ENCODE peak calls at places on chromosomes 7 and 10, in six cellular contexts. C is H4; G is OCI-LY7; T is NCI-H1092 treated with DMSO at 0.1 percent for 48 hours; W is cortex of kidney; A is activated T-cell treated with anti-CD3 and anti-CD28 coated beads, Interleukin-2, amount 50 U/mL, for 4 hours. K is an unnamed sample.

GRCh38 chr7:73671317-73671651 is 3.7 kb downstream of the VPS37D start:
- DNase-seq in A (no peak), G (no peak), W (no peak), C (no peak), T (no peak), K (no peak)

GRCh38 chr7:78638364-78638763 is 815.1 kb downstream of the MAGI2 start:
- DNase-seq in G (no peak), T (no peak), W (no peak), C (no peak), A (no peak), K (no peak)

GRCh38 chr7:2734084-2734601 is 46.1 kb downstream of the AMZ1 start:
- DNase-seq in A (no peak), W (no peak), C (no peak), T (no peak), G (no peak), K (no peak)

GRCh38 chr10:58660577-58661255 is 148.0 kb downstream of the BICC1 start:
- DNase-seq in T (no peak), W (no peak), A (no peak), C (peak), G (no peak), K (no peak)

GRCh38 chr10:44650576-44651394 is 260.4 kb upstream of the TMEM72 start:
- DNase-seq in C (no peak), A (no peak), T (no peak), G (no peak), W (no peak), K (no peak)

GRCh38 chr10:56593120-56593519 is 232.1 kb upstream of the ZWINT start:
- DNase-seq in G (no peak), T (no peak), W (no peak), A (no peak), C (no peak), K (no peak)

GRCh38 chr10:5665380-5666323 is 743 bp downstream of the ASB13 start:
- DNase-seq in A (no peak), W (no peak), C (no peak), T (no peak), G (peak), K (no peak)

GRCh38 chr10:89389254-89389653 is 3.2 kb upstream of the IFIT1 start:
- DNase-seq in T (peak), C (peak), A (no peak), W (no peak), G (peak), K (no peak)

GRCh38 chr7:158002486-158003080 is 585.0 kb downstream of the PTPRN2 start:
- DNase-seq in G (no peak), T (no peak), A (no peak), W (no peak), C (no peak), K (no peak)

GRCh38 chr7:19665399-19666008 is 43.3 kb downstream of the POLR1F start:
- DNase-seq in C (peak), T (peak), W (no peak), A (no peak), G (peak), K (no peak)

GRCh38 chr7:136966825-136967224 is 98.4 kb downstream of the CHRM2 start:
- DNase-seq in C (no peak), T (no peak), W (no peak), G (no peak), A (no peak), K (no peak)

GRCh38 chr10:120543291-120543690 is 86.3 kb downstream of the PLPP4 start:
- DNase-seq in G (no peak), W (no peak), A (no peak), C (no peak), T (no peak), K (no peak)

GRCh38 chr10:119652361-119652760 is 1.2 kb downstream of the BAG3 start:
- DNase-seq in G (peak), C (peak), T (peak), A (no peak), W (no peak), K (no peak)

GRCh38 chr10:132198381-132199181 is 11.8 kb downstream of the DPYSL4 start:
- DNase-seq in G (no peak), W (no peak), A (no peak), C (no peak), T (no peak), K (no peak)

GRCh38 chr10:94963901-94964300 is 25.4 kb downstream of the CYP2C9 start:
- DNase-seq in G (peak), C (peak), W (no peak), T (peak), A (no peak), K (no peak)

GRCh38 chr7:98294798-98295382 is 13.4 kb downstream of the BRI3 start:
- DNase-seq in W (no peak), A (no peak), T (peak), C (peak), G (peak), K (no peak)

GRCh38 chr7:977326-978048 is 2.1 kb upstream of the COX19 start:
- DNase-seq in C (no peak), G (no peak), T (no peak), A (no peak), W (no peak), K (no peak)

GRCh38 chr10:111384556-111384955 is 307.7 kb downstream of the ADRA2A start:
- DNase-seq in T (no peak), A (no peak), W (no peak), G (no peak), C (no peak), K (no peak)

GRCh38 chr10:86251426-86251825 is 115.2 kb downstream of the GRID1 start:
- DNase-seq in A (no peak), C (no peak), T (no peak), W (no peak), G (no peak), K (no peak)